ENCODE peak calls at places on chromosomes 1 and 21, in seven cellular contexts. H is HepG2, T is HEK293T, E is HCT116, G is GM12878, Y is H1, O is K562. L is an unnamed sample.
A peak's percentile ranks its signal among the peaks of the same experiment; 100 is the strongest.

GRCh38 chr1:226335653-226336052 is 26.7 kb upstream of the LIN9 start:
- DNase-seq in H (no peak), T (no peak), E (no peak), G (no peak), Y (no peak), O (no peak), L (no peak)

GRCh38 chr21:38440746-38441145 is 57.5 kb downstream of the ERG start:
- DNase-seq in H (peak; percentile 18), T (no peak), E (no peak), G (no peak), Y (no peak), O (no peak), L (no peak)

GRCh38 chr1:18651727-18652126 is 21.1 kb downstream of the PAX7 start:
- DNase-seq in H (no peak), T (no peak), E (no peak), G (no peak), Y (peak; percentile 68), O (no peak), L (peak; percentile 66)

GRCh38 chr1:27099154-27099903 is 55.6 kb downstream of the SLC9A1 start:
- DNase-seq in H (peak; percentile 55), T (no peak), E (no peak), G (no peak), Y (no peak), O (peak; percentile 61), L (no peak)

GRCh38 chr1:162857850-162858249 is 3.1 kb downstream of the CCDC190 start:
- DNase-seq in H (no peak), T (no peak), E (no peak), G (no peak), Y (no peak), O (no peak), L (no peak)

GRCh38 chr1:151935154-151935553 is 25.8 kb upstream of the THEM4 start:
- DNase-seq in H (no peak), T (no peak), E (no peak), G (no peak), Y (no peak), O (no peak), L (no peak)

GRCh38 chr1:147202576-147202975 is 22.6 kb downstream of the FMO5 start:
- DNase-seq in H (no peak), T (no peak), E (no peak), G (no peak), Y (no peak), O (no peak), L (no peak)

GRCh38 chr1:195721210-195721971 is 886.8 kb downstream of the KCNT2 start:
- DNase-seq in H (no peak), T (no peak), E (no peak), G (no peak), Y (no peak), O (no peak), L (no peak)

GRCh38 chr1:207393610-207394009 is 60.5 kb upstream of the CR2 start:
- DNase-seq in H (no peak), T (no peak), E (peak; percentile 53), G (no peak), Y (no peak), O (no peak), L (no peak)

GRCh38 chr1:175201061-175201508 is 8.5 kb upstream of the KIAA0040 start:
- DNase-seq in H (no peak), T (no peak), E (no peak), G (no peak), Y (no peak), O (no peak), L (no peak)

GRCh38 chr1:222813866-222814535 is 838 bp upstream of the DISP1 start:
- DNase-seq in H (no peak), T (no peak), E (no peak), G (no peak), Y (no peak), O (no peak), L (no peak)

GRCh38 chr1:56825436-56825835 is 6.2 kb upstream of the FYB2 start:
- DNase-seq in H (no peak), T (no peak), E (no peak), G (no peak), Y (no peak), O (no peak), L (no peak)

DNA sequence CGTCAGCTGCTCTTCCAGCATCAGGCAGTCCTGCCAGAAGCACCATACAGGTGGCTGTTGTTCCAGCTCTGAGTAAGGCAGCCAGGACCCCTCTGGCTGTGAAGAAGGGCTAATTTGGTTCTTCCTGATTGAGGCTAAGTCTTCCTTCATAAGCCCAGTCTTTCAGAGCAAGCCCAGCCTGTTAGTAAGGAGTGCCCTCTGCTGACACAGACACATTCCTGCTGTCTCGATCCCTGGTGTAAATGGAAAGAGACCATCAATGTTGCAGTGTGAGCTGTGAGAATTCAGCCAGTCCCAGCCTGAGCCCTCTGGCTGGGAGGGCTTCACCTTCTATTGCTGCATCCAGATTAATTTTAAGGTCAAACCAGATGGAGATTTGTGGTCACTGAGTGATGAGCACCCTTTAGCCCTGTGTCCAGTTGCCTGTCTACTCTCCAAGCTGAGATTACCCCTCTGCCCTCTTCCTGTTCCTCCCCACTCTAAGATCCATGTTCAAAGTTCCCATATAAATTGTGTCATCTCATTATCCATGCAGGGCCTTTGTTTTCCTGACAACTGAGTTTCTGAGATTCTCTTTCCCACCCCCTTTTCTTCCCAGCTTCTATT is 44.8 kb upstream of the KIRREL1 start:
- DNase-seq in H (peak; percentile 13), T (peak; percentile 53), E (peak; percentile 43), G (no peak), Y (no peak), O (no peak), L (peak; percentile 59)
- TF ChIP-seq SP1 in H (no peak), T (no peak), E (no peak), G (no peak), Y (no peak), O (no peak), L (no peak)

DNA sequence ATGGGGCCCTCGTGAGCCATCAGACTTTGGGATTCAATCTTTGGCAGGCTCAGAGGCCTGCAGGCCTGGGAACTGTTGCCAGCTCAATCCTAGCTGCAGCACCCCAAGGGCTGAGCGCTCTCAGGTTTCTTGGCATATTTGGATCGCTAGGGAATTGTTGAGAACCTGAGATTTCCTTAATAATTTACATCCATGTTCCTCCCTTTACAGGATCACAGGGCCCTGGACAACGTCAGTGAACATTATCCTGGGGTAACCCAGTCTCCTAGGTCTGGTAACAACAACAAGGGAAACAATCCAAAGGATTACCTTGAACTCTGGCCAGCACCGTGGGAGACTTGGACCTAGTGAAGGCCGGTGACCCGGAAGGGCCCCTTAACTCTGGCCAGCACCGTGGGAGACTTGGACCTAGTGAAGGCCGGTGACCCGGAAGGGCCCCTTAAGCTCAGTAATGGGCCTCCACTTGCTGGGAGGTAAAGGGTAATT is 49.3 kb upstream of the NEK2 start:
- DNase-seq in H (peak; percentile 19), T (no peak), E (no peak), G (no peak), Y (no peak), O (no peak), L (no peak)
- TF ChIP-seq SP1 in H (no peak), T (no peak), E (no peak), G (no peak), Y (no peak), O (no peak), L (no peak)

GRCh38 chr1:11907275-11908138 is 18.7 kb downstream of the KIAA2013 start:
- DNase-seq in H (peak; percentile 93), T (peak; percentile 83), E (peak; percentile 92), G (peak; percentile 85), Y (peak; percentile 96), O (peak; percentile 87), L (peak; percentile 86)
- TF ChIP-seq SP1 in H (no peak), T (no peak), E (no peak), G (no peak), Y (peak; percentile 92), O (no peak), L (no peak)

GRCh38 chr21:45130324-45130774 is 56.0 kb downstream of the ADARB1 start:
- DNase-seq in H (no peak), T (no peak), E (no peak), G (no peak), Y (no peak), O (no peak), L (no peak)

GRCh38 chr21:45131537-45131999 is 57.2 kb downstream of the ADARB1 start:
- DNase-seq in H (no peak), T (no peak), E (no peak), G (no peak), Y (no peak), O (no peak), L (no peak)

GRCh38 chr21:45135122-45135521 is 60.7 kb downstream of the ADARB1 start:
- DNase-seq in H (no peak), T (no peak), E (no peak), G (no peak), Y (no peak), O (no peak), L (no peak)

GRCh38 chr21:45134677-45135076 is 60.3 kb downstream of the ADARB1 start:
- DNase-seq in H (no peak), T (no peak), E (no peak), G (no peak), Y (no peak), O (no peak), L (no peak)

GRCh38 chr21:45132841-45133573 is 58.6 kb downstream of the ADARB1 start:
- DNase-seq in H (no peak), T (no peak), E (no peak), G (no peak), Y (no peak), O (no peak), L (no peak)
- TF ChIP-seq SP1 in H (no peak), T (no peak), E (no peak), G (no peak), Y (no peak), O (no peak), L (no peak)

DNA sequence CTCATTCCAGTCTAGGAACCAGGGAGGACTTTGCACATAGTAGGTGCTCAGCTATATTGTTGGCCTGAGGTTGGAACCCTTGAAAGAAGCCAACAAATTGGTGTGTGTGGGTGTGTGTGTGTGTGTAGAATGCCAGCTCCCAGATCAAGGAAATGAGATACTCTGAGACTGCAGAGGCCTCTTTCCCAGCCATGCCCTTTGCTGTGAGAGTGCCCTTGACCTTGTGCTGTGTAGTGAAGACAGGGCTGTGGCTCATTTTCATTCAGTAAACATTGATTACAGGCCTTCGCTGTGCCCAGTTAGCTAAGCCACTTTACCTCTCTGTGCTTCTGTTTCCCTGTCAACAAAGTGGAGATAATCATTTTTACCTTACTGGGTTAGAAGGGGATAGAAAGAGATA is 3.2 kb downstream of the CYP4B1 start:
- DNase-seq in H (no peak), T (no peak), E (no peak), G (no peak), Y (no peak), O (no peak), L (no peak)
- TF ChIP-seq SP1 in H (no peak), T (no peak), E (no peak), G (no peak), Y (no peak), O (no peak), L (no peak)

GRCh38 chr1:167678422-167678821 is 43.4 kb upstream of the MPZL1 start:
- DNase-seq in H (no peak), T (no peak), E (no peak), G (no peak), Y (no peak), O (peak; percentile 46), L (no peak)
- TF ChIP-seq SP1 in H (no peak), T (no peak), E (no peak), G (no peak), Y (no peak), O (no peak), L (no peak)